ENCODE peak calls at places on chromosomes 6 and 20, in four cellular contexts. Z is IMR-90, V is neuronal stem cell, G is mesenchymal stem cell. B is an unnamed sample.

GRCh38 chr20:49918446-49918845 is 3.1 kb upstream of the SPATA2 start:
- DNase-seq in Z (no peak), V (no peak), G (no peak), B (no peak)

GRCh38 chr20:33005132-33005566 is 916 bp upstream of the SUN5 start:
- DNase-seq in Z (peak), V (no peak), G (no peak), B (peak)

GRCh38 chr6:139474145-139475108 is 100.0 kb upstream of the CITED2 start:
- DNase-seq in Z (peak), V (no peak), G (peak), B (no peak)

GRCh38 chr6:146850981-146851380 is 252.2 kb downstream of the ADGB start:
- DNase-seq in Z (no peak), V (no peak), G (no peak), B (no peak)

GRCh38 chr6:31094389-31094881 is 17.9 kb downstream of the C6orf15 start:
- DNase-seq in Z (no peak), V (no peak), G (no peak), B (no peak)

GRCh38 chr6:111765681-111766523 is 107.3 kb downstream of the FYN start:
- DNase-seq in Z (peak), V (no peak), G (no peak), B (no peak)

GRCh38 chr6:53529324-53530036 is 15.4 kb downstream of the GCLC start:
- DNase-seq in Z (no peak), V (no peak), G (no peak), B (no peak)

GRCh38 chr6:122696079-122696478 is 83.4 kb upstream of the FABP7 start:
- DNase-seq in Z (peak), V (no peak), G (peak), B (no peak)

GRCh38 chr6:82775361-82775760 is 290.3 kb downstream of the UBE3D start:
- DNase-seq in Z (peak), V (no peak), G (no peak), B (no peak)

GRCh38 chr6:36098920-36099647 is 31.2 kb upstream of the MAPK13 start:
- DNase-seq in Z (peak), V (no peak), G (peak), B (no peak)

GRCh38 chr20:9945406-9945805 is 89.4 kb upstream of the ANKEF1 start:
- DNase-seq in Z (peak), V (peak), G (peak), B (no peak)

GRCh38 chr6:150690681-150691080 is 91.0 kb downstream of the PLEKHG1 start:
- DNase-seq in Z (no peak), V (no peak), G (no peak), B (no peak)

GRCh38 chr6:153727910-153728309 is 311.1 kb upstream of the OPRM1 start:
- DNase-seq in Z (no peak), V (no peak), G (peak), B (no peak)

GRCh38 chr6:85479221-85479620 is 29.3 kb downstream of the NT5E start:
- DNase-seq in Z (peak), V (no peak), G (no peak), B (no peak)

GRCh38 chr6:134041093-134041492 is 11.3 kb downstream of the SLC2A12 start:
- DNase-seq in Z (peak), V (no peak), G (peak), B (no peak)

GRCh38 chr6:156379946-156380707 is 397.1 kb upstream of the ARID1B start:
- DNase-seq in Z (peak), V (no peak), G (peak), B (no peak)

DNA sequence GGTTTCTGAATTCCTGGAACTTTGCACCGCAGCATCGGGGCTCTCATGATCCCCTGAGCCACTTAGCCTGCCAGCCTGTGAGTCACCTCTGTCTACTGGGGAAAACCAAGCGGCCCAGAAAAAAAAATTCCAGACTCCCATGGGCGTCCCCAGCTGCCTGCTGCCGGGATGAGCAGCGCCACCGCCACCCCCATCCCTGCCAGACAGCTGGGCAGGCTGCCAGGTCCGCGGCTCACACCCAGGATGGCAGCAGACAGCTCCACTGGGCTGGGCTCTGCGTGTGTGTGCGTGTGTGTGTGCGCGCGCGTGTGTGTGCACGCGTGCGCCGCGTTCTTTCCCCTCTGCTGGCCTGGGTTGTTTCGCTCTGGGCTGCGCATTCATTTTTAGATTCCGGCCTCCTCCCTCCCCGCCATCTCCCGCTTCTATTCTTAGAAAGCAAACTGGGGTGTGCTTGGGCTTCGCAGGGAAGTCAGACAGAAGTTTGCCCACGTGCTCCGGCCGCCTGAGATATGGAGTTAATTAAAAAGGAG is 38.9 kb upstream of the PMEPA1 start:
- DNase-seq in Z (peak), V (peak), G (peak), B (no peak)
- H3K14ac ChIP-seq in Z (no peak), V (peak), G (no peak), B (no peak)

DNA sequence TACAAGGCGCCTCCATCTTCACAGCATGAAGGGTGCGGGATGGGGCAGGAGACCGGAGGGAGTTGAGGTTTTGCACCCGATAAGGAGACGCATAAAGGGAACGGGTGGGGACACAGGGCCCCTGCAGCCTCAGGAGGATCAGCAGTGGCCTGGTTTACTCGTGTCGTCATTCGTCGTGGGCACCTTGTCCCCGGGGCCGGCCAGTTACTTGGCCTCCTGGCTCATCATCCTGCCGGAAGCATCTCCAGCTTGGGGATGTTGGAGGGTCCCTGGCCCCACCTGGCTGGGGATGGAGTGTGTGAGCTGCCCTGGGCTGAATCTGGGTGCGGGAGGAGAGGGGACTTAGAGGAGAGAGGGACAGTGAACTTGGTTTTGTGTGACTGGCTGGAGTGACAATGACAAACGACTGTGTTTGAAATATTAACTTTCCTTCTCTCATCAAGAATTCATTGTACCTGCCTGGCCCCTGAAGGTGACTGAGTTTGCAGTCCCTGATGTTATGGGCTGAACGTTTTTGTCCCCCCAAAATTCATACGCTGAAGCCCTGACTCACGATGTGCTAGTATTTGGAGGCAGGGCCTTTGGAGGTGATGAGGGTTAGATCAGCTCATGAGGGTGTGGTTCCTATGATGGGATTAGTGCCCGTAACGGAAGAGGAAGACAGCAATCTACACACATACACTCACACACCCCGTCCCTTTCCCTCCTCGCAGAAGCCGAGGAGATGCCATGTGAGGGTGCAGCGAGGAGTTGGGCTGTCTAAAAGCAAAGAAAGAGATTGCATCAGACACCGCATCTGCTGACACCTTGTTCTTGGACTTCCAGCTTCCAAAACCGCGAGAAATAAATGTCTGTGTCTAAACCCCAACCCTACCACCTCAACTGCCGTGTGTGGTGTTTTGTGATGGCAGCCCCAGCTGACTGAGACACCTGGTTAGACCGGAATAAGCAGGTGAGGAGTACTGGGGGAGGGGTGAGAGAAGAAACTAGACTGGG is 65.0 kb upstream of the MAP3K4 start:
- DNase-seq in Z (no peak), V (no peak), G (no peak), B (no peak)
- H4K8ac ChIP-seq in Z (no peak), V (no peak), G (no peak), B (no peak)

GRCh38 chr6:11276911-11277274 is 44.4 kb upstream of the NEDD9 start:
- DNase-seq in Z (no peak), V (no peak), G (peak), B (no peak)

GRCh38 chr6:11277275-11278206 is 45.1 kb upstream of the NEDD9 start:
- DNase-seq in Z (peak), V (peak), G (peak), B (peak)

GRCh38 chr6:11276228-11276627 is 43.8 kb upstream of the NEDD9 start:
- DNase-seq in Z (no peak), V (no peak), G (no peak), B (no peak)

GRCh38 chr6:11279213-11279780 is 46.8 kb upstream of the NEDD9 start:
- DNase-seq in Z (peak), V (no peak), G (no peak), B (no peak)

GRCh38 chr6:11278207-11278559 is 45.7 kb upstream of the NEDD9 start:
- DNase-seq in Z (no peak), V (no peak), G (peak), B (no peak)
- H3K18ac ChIP-seq in Z (peak), V (peak), G (peak), B (peak)

GRCh38 chr20:38962898-38963484 is 847 bp downstream of the DHX35 start:
- DNase-seq in Z (no peak), V (no peak), G (no peak), B (no peak)
- H3K14ac ChIP-seq in Z (peak), V (no peak), G (peak), B (peak)

DNA sequence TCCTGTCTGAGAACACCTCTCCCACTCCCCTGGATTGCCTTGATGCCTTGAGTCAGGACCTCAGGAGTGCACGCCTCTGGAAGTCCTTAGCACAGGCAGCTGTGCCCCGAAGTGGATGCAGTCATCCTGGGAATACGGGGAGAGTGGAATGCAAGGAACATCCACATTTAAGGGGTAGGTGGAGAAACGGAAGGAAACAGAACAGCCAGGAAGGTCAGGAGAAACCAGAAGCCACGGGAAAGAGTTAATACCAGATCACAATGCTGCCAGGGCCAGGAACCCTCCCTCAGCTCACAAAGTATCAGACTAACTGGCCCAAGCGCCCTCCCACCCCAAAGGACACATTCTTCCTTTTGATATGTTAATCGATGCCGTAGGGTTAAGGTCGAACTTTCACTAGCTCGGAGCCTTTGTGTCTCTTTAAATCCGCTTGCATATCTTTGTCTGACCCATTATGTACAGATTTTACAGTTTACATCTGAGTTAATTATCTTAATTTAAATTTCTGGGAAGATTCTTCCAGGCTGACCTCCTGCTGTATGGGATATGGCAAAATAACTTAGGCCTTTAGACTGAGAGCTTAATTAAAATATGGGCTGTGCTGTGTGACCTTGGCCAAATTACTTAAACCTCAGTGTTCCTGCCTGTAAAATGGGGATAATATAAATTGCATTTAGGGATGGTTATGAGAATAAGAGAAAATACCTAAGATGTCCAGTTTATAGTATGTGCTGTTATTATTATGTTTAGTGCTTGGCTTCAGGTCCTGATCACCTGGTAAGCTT is 24.0 kb upstream of the CCND3 start:
- DNase-seq in Z (no peak), V (peak), G (no peak), B (peak)
- H4K8ac ChIP-seq in Z (peak), V (no peak), G (peak), B (peak)

GRCh38 chr20:44183282-44183681 is 3.7 kb downstream of the JPH2 start:
- DNase-seq in Z (no peak), V (no peak), G (no peak), B (no peak)
- H3K18ac ChIP-seq in Z (no peak), V (peak), G (no peak), B (no peak)

GRCh38 chr6:3360727-3361045 is 96.2 kb downstream of the SLC22A23 start:
- DNase-seq in Z (no peak), V (no peak), G (no peak), B (no peak)

GRCh38 chr6:3358413-3359090 is 98.3 kb downstream of the SLC22A23 start:
- DNase-seq in Z (no peak), V (no peak), G (no peak), B (no peak)

GRCh38 chr6:3357669-3358068 is 98.9 kb downstream of the PSMG4 start:
- DNase-seq in Z (no peak), V (no peak), G (no peak), B (no peak)

GRCh38 chr6:3359973-3360726 is 96.7 kb downstream of the SLC22A23 start:
- DNase-seq in Z (no peak), V (no peak), G (no peak), B (no peak)

DNA sequence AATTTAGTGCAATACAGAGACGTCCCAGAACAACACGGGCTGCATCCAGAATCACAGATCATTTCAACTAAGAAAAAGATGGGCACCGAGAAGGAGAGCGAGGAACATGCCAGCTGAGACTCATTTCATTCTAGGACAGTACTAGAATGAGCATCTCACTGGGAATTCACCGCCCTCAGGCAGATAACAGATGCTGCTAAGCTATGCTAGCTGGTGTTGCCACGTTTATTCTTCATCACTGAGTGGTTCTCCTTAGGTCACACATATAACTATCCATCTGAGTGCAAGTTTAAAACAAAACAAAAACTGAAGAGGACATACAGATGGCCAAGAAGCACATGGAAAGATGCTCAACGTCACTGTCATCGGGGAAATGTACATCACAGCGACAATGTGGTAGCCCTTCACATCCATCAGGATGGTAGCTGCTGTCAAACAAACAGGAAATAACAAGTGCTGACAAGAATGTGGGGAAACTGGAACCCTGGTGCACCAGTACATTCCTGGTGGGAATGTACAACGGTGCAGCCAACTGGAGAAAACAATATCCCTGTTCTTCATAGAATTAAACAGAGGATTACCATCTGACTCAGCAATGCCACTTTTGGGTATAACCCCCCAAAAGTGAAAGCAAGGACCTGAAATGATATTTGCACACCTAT is 97.6 kb downstream of the SLC22A23 start:
- DNase-seq in Z (peak), V (no peak), G (no peak), B (no peak)
- H3K14ac ChIP-seq in Z (no peak), V (no peak), G (no peak), B (no peak)

GRCh38 chr6:75379536-75379935 is 94.9 kb upstream of the TMEM30A start:
- DNase-seq in Z (no peak), V (no peak), G (no peak), B (no peak)
- H4K8ac ChIP-seq in Z (no peak), V (no peak), G (no peak), B (no peak)

GRCh38 chr20:2692036-2692885 is at the start of gene EBF4:
- DNase-seq in Z (no peak), V (no peak), G (peak), B (peak)
- H3K18ac ChIP-seq in Z (no peak), V (peak), G (no peak), B (no peak)

B was measured in H9.